ENCODE peak calls at places on chromosomes 2 and 18, in eight cellular contexts. One of them, this sample, is unnamed.

GRCh38 chr2:74845217-74845751 is 11.4 kb downstream of the HK2 start:
- DNase-seq in colonic mucosa: peak; percentile 90
- DNase-seq in left lung: peak; percentile 92
- DNase-seq in adrenal gland: peak; percentile 82
- DNase-seq in OCI-LY7: no peak
- DNase-seq in H1: no peak
- DNase-seq in thyroid gland: peak; percentile 91
- DNase-seq in spleen: peak; percentile 92
- DNase-seq in this sample: peak; percentile 89

GRCh38 chr2:86238354-86238753 is 39.1 kb downstream of the MRPL35 start:
- DNase-seq in OCI-LY7: peak; percentile 71
- DNase-seq in H1: no peak
- DNase-seq in adrenal gland: no peak
- DNase-seq in spleen: peak; percentile 82
- DNase-seq in colonic mucosa: no peak
- DNase-seq in left lung: no peak
- DNase-seq in thyroid gland: no peak
- DNase-seq in this sample: no peak

GRCh38 chr2:219124379-219125110 is 36.1 kb downstream of the NHEJ1 start:
- DNase-seq in OCI-LY7: no peak
- DNase-seq in adrenal gland: peak; percentile 26
- DNase-seq in spleen: no peak
- DNase-seq in left lung: no peak
- DNase-seq in H1: no peak
- DNase-seq in thyroid gland: no peak
- DNase-seq in colonic mucosa: peak; percentile 84
- DNase-seq in this sample: no peak

GRCh38 chr2:112259509-112260294 is 4.9 kb upstream of the ZC3H8 start:
- DNase-seq in OCI-LY7: peak; percentile 79
- DNase-seq in adrenal gland: peak; percentile 82
- DNase-seq in spleen: peak; percentile 92
- DNase-seq in colonic mucosa: peak; percentile 86
- DNase-seq in left lung: peak; percentile 82
- DNase-seq in thyroid gland: peak; percentile 87
- DNase-seq in H1: peak; percentile 62
- DNase-seq in this sample: peak; percentile 92

GRCh38 chr2:25481381-25482310 is 139.9 kb upstream of the DNMT3A start:
- DNase-seq in adrenal gland: no peak
- DNase-seq in thyroid gland: peak; percentile 66
- DNase-seq in colonic mucosa: no peak
- DNase-seq in left lung: no peak
- DNase-seq in H1: no peak
- DNase-seq in OCI-LY7: no peak
- DNase-seq in spleen: no peak
- DNase-seq in this sample: no peak

GRCh38 chr18:7157760-7158159 is 40.2 kb upstream of the LAMA1 start:
- DNase-seq in spleen: no peak
- DNase-seq in colonic mucosa: no peak
- DNase-seq in left lung: no peak
- DNase-seq in adrenal gland: no peak
- DNase-seq in H1: no peak
- DNase-seq in OCI-LY7: no peak
- DNase-seq in thyroid gland: no peak
- DNase-seq in this sample: no peak

GRCh38 chr2:212021947-212022346 is 516.7 kb downstream of the ERBB4 start:
- DNase-seq in H1: no peak
- DNase-seq in colonic mucosa: no peak
- DNase-seq in OCI-LY7: no peak
- DNase-seq in thyroid gland: no peak
- DNase-seq in left lung: no peak
- DNase-seq in adrenal gland: no peak
- DNase-seq in spleen: no peak
- DNase-seq in this sample: no peak

GRCh38 chr18:76553715-76554603 is 58.9 kb upstream of the ZNF516 start:
- DNase-seq in thyroid gland: no peak
- DNase-seq in spleen: no peak
- DNase-seq in H1: no peak
- DNase-seq in adrenal gland: no peak
- DNase-seq in left lung: no peak
- DNase-seq in colonic mucosa: peak; percentile 47
- DNase-seq in OCI-LY7: no peak
- DNase-seq in this sample: no peak

GRCh38 chr2:128237081-128237534 is 81.6 kb downstream of the HS6ST1 start:
- DNase-seq in colonic mucosa: no peak
- DNase-seq in thyroid gland: no peak
- DNase-seq in OCI-LY7: no peak
- DNase-seq in left lung: no peak
- DNase-seq in H1: no peak
- DNase-seq in spleen: no peak
- DNase-seq in adrenal gland: no peak
- DNase-seq in this sample: no peak

GRCh38 chr2:25955036-25955435 is 27.3 kb downstream of the KIF3C start:
- DNase-seq in spleen: no peak
- DNase-seq in H1: no peak
- DNase-seq in left lung: no peak
- DNase-seq in colonic mucosa: no peak
- DNase-seq in OCI-LY7: no peak
- DNase-seq in thyroid gland: no peak
- DNase-seq in adrenal gland: peak; percentile 34
- DNase-seq in this sample: no peak

GRCh38 chr2:65402780-65403528 is 29.4 kb downstream of the SPRED2 start:
- DNase-seq in thyroid gland: no peak
- DNase-seq in left lung: no peak
- DNase-seq in spleen: no peak
- DNase-seq in colonic mucosa: no peak
- DNase-seq in OCI-LY7: no peak
- DNase-seq in adrenal gland: no peak
- DNase-seq in H1: no peak
- DNase-seq in this sample: no peak

GRCh38 chr2:119849838-119850565 is 90.3 kb downstream of the PTPN4 start:
- DNase-seq in thyroid gland: no peak
- DNase-seq in OCI-LY7: no peak
- DNase-seq in left lung: no peak
- DNase-seq in colonic mucosa: no peak
- DNase-seq in spleen: no peak
- DNase-seq in adrenal gland: no peak
- DNase-seq in H1: no peak
- DNase-seq in this sample: no peak

GRCh38 chr2:223459328-223459939 is 142.7 kb downstream of the SCG2 start:
- DNase-seq in H1: no peak
- DNase-seq in spleen: no peak
- DNase-seq in colonic mucosa: no peak
- DNase-seq in thyroid gland: no peak
- DNase-seq in OCI-LY7: peak; percentile 37
- DNase-seq in adrenal gland: no peak
- DNase-seq in left lung: no peak
- DNase-seq in this sample: no peak

GRCh38 chr18:32346667-32347066 is 124.0 kb downstream of the GAREM1 start:
- DNase-seq in adrenal gland: no peak
- DNase-seq in thyroid gland: peak; percentile 57
- DNase-seq in colonic mucosa: no peak
- DNase-seq in spleen: no peak
- DNase-seq in H1: no peak
- DNase-seq in OCI-LY7: no peak
- DNase-seq in left lung: no peak
- DNase-seq in this sample: no peak

GRCh38 chr2:205747827-205748386 is 65.6 kb downstream of the NRP2 start:
- DNase-seq in thyroid gland: peak; percentile 18
- DNase-seq in colonic mucosa: no peak
- DNase-seq in OCI-LY7: no peak
- DNase-seq in left lung: no peak
- DNase-seq in spleen: no peak
- DNase-seq in adrenal gland: no peak
- DNase-seq in H1: no peak
- DNase-seq in this sample: no peak

GRCh38 chr18:47560693-47561092 is 309.2 kb upstream of the SKOR2 start:
- DNase-seq in H1: no peak
- DNase-seq in OCI-LY7: no peak
- DNase-seq in left lung: no peak
- DNase-seq in colonic mucosa: no peak
- DNase-seq in thyroid gland: no peak
- DNase-seq in adrenal gland: no peak
- DNase-seq in spleen: no peak
- DNase-seq in this sample: no peak

GRCh38 chr2:195656131-195656858 is 731 bp upstream of the SLC39A10 start:
- DNase-seq in left lung: no peak
- DNase-seq in H1: no peak
- DNase-seq in adrenal gland: peak; percentile 39
- DNase-seq in thyroid gland: no peak
- DNase-seq in colonic mucosa: peak; percentile 32
- DNase-seq in OCI-LY7: no peak
- DNase-seq in spleen: no peak
- DNase-seq in this sample: no peak

GRCh38 chr18:72652990-72653593 is 109.0 kb upstream of the CBLN2 start:
- DNase-seq in spleen: no peak
- DNase-seq in left lung: no peak
- DNase-seq in thyroid gland: peak; percentile 70
- DNase-seq in OCI-LY7: peak; percentile 25
- DNase-seq in colonic mucosa: peak; percentile 64
- DNase-seq in H1: peak; percentile 29
- DNase-seq in adrenal gland: no peak
- DNase-seq in this sample: no peak

GRCh38 chr2:58734365-58734764 is 493.2 kb upstream of the FANCL start:
- DNase-seq in left lung: no peak
- DNase-seq in OCI-LY7: no peak
- DNase-seq in H1: no peak
- DNase-seq in spleen: no peak
- DNase-seq in colonic mucosa: no peak
- DNase-seq in thyroid gland: no peak
- DNase-seq in adrenal gland: no peak
- DNase-seq in this sample: no peak

GRCh38 chr2:170222842-170223241 is 44.9 kb downstream of the MYO3B start:
- DNase-seq in spleen: no peak
- DNase-seq in thyroid gland: no peak
- DNase-seq in left lung: no peak
- DNase-seq in adrenal gland: no peak
- DNase-seq in H1: no peak
- DNase-seq in colonic mucosa: no peak
- DNase-seq in OCI-LY7: no peak
- DNase-seq in this sample: no peak

DNA sequence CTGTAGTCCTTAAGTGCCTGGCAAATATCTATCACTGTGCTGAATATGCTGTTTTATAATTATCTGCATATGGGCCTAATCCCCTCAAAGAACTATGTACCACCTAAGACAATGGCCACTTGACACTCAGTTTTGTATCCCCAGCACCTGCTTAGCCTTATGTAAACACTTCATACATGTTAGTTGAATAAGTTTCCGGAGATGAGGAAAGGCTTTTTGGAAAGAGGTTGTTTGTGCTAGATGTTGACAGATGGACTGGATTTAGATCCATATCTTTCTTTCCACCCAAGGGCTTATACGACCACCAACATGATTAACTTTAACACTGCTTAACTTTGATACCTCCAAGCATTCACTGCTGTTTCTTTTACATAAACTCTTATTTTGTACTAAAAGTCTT is 63.3 kb downstream of the FAM228A start:
- DNase-seq in spleen: no peak
- DNase-seq in colonic mucosa: no peak
- DNase-seq in OCI-LY7: no peak
- DNase-seq in thyroid gland: no peak
- DNase-seq in H1: no peak
- DNase-seq in adrenal gland: no peak
- DNase-seq in left lung: no peak
- DNase-seq in this sample: no peak
- H3K36me3 ChIP-seq in spleen: peaks cover 17% of the 10 kb centered on the region
- H3K36me3 ChIP-seq in colonic mucosa: no peaks in the 10 kb centered on the region
- H3K36me3 ChIP-seq in OCI-LY7: peaks cover 4% of the 10 kb centered on the region
- H3K36me3 ChIP-seq in thyroid gland: no peaks in the 10 kb centered on the region
- H3K36me3 ChIP-seq in H1: no peaks in the 10 kb centered on the region
- H3K36me3 ChIP-seq in adrenal gland: no peaks in the 10 kb centered on the region
- H3K36me3 ChIP-seq in left lung: peaks cover 6% of the 10 kb centered on the region
- H3K36me3 ChIP-seq in this sample: peaks cover 7% of the 10 kb centered on the region

DNA sequence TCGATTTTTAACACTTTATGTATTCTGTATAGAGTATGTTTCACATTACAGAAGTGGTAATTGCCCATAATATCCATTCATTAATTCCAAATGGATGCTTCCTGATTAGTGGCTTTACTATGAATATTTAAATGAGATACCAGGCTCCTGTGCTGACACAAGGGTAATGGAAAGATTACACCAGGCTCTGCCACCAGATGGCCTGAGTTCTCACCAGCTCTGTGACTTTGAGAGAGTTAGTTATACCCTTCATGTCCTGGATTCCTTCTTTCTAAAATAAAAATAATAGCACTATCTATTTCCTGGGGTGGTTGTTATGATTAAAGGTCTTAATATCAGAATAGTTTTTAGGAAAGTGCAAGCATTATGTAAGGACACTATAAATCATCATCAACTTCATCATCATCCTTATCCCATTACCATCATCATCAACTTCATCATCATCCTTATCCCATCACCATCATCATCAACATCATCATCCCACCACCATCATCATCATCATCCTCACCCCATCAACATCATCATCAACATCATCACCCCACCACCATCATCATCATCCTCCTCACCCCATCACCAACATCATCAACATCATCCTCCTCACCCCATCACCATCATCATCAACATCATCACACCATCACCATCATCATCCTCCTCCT is 151.8 kb downstream of the DNER start:
- DNase-seq in spleen: no peak
- DNase-seq in left lung: no peak
- DNase-seq in OCI-LY7: no peak
- DNase-seq in colonic mucosa: no peak
- DNase-seq in adrenal gland: no peak
- DNase-seq in thyroid gland: no peak
- DNase-seq in H1: no peak
- DNase-seq in this sample: no peak
- TF ChIP-seq CTCF in spleen: no peak
- TF ChIP-seq CTCF in left lung: no peak
- TF ChIP-seq CTCF in OCI-LY7: peak; percentile 25
- TF ChIP-seq CTCF in colonic mucosa: no peak
- TF ChIP-seq CTCF in adrenal gland: no peak
- TF ChIP-seq CTCF in thyroid gland: no peak
- TF ChIP-seq CTCF in H1: no peak
- TF ChIP-seq CTCF in this sample: no peak

GRCh38 chr2:10387033-10387432 is 61.1 kb downstream of the ODC1 start:
- DNase-seq in H1: no peak
- DNase-seq in left lung: peak; percentile 73
- DNase-seq in thyroid gland: peak; percentile 73
- DNase-seq in colonic mucosa: no peak
- DNase-seq in spleen: no peak
- DNase-seq in OCI-LY7: no peak
- DNase-seq in adrenal gland: no peak
- DNase-seq in this sample: no peak
- H3K4me1 ChIP-seq in H1: peaks cover 4% of the 10 kb centered on the region
- H3K4me1 ChIP-seq in left lung: peaks cover 96% of the 10 kb centered on the region
- H3K4me1 ChIP-seq in thyroid gland: peaks cover 13% of the 10 kb centered on the region
- H3K4me1 ChIP-seq in colonic mucosa: peaks cover 26% of the 10 kb centered on the region
- H3K4me1 ChIP-seq in spleen: peaks cover 89% of the 10 kb centered on the region
- H3K4me1 ChIP-seq in OCI-LY7: peaks cover 26% of the 10 kb centered on the region
- H3K4me1 ChIP-seq in adrenal gland: no peaks in the 10 kb centered on the region
- H3K4me1 ChIP-seq in this sample: peaks cover 54% of the 10 kb centered on the region

DNA sequence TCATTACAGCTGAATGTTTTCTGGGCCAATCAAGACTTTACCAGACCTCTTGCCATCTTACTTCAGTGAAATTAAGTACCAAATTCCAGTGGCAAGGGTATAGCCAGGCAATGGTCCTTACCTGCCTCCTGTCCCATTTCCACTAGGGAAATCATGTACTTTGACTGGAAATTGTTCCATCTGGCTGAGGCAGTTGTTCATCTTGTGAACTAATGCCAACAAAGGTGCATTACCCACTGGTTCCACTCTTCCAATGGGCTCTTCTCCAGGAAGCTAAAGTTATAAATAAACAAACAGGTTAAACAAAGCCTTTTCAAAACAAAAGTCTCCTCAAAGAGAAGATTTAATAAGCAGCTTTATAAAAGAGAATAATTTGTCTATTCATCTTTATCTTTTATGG is 80.7 kb upstream of the DNER start:
- DNase-seq in H1: no peak
- DNase-seq in thyroid gland: no peak
- DNase-seq in adrenal gland: no peak
- DNase-seq in colonic mucosa: no peak
- DNase-seq in spleen: no peak
- DNase-seq in left lung: no peak
- DNase-seq in OCI-LY7: no peak
- DNase-seq in this sample: no peak
- H3K36me3 ChIP-seq in H1: peaks cover 36% of the 10 kb centered on the region
- H3K36me3 ChIP-seq in thyroid gland: peaks cover 37% of the 10 kb centered on the region
- H3K36me3 ChIP-seq in adrenal gland: no peaks in the 10 kb centered on the region
- H3K36me3 ChIP-seq in colonic mucosa: peaks cover 12% of the 10 kb centered on the region
- H3K36me3 ChIP-seq in spleen: peaks cover 97% of the 10 kb centered on the region
- H3K36me3 ChIP-seq in left lung: peaks cover 3% of the 10 kb centered on the region
- H3K36me3 ChIP-seq in OCI-LY7: peaks cover 92% of the 10 kb centered on the region
- H3K36me3 ChIP-seq in this sample: peaks cover 95% of the 10 kb centered on the region